ENCODE peak calls at places on chromosomes 3 and 15, in eight cellular contexts. Z, N, M, W, K, I, A and B are unnamed samples.

GRCh38 chr3:78666458-78666800 is 1101.4 kb downstream of the ROBO1 start:
- DNase-seq in Z (no peak), N (no peak), M (no peak), W (no peak), K (no peak), I (no peak), A (no peak), B (no peak)

GRCh38 chr3:81989773-81990172 is 228.3 kb upstream of the GBE1 start:
- DNase-seq in Z (no peak), N (no peak), M (no peak), W (no peak), K (no peak), I (no peak), A (no peak), B (no peak)

GRCh38 chr3:52809821-52810377 is 15.3 kb downstream of the ITIH3 start:
- DNase-seq in Z (no peak), N (no peak), M (no peak), W (no peak), K (peak), I (no peak), A (no peak), B (no peak)

GRCh38 chr3:186509423-186509822 is 34.8 kb downstream of the CRYGS start:
- DNase-seq in Z (no peak), N (no peak), M (no peak), W (no peak), K (peak), I (no peak), A (no peak), B (no peak)

GRCh38 chr3:187811580-187812250 is 66.4 kb upstream of the BCL6 start:
- DNase-seq in Z (no peak), N (no peak), M (no peak), W (no peak), K (peak), I (no peak), A (no peak), B (no peak)

GRCh38 chr3:49020335-49021212 is 1.3 kb upstream of the NDUFAF3 start:
- DNase-seq in Z (no peak), N (no peak), M (peak), W (peak), K (no peak), I (no peak), A (peak), B (no peak)

GRCh38 chr3:66751842-66752241 is 246.3 kb upstream of the KBTBD8 start:
- DNase-seq in Z (no peak), N (no peak), M (no peak), W (no peak), K (no peak), I (no peak), A (no peak), B (no peak)

GRCh38 chr3:185473290-185473815 is 25.5 kb downstream of the TMEM41A start:
- DNase-seq in Z (no peak), N (no peak), M (no peak), W (peak), K (no peak), I (no peak), A (peak), B (no peak)

GRCh38 chr3:47850803-47851417 is 48.0 kb downstream of the DHX30 start:
- DNase-seq in Z (no peak), N (no peak), M (no peak), W (no peak), K (no peak), I (no peak), A (no peak), B (no peak)

GRCh38 chr15:39591896-39592315 is 11.0 kb downstream of the THBS1 start:
- DNase-seq in Z (no peak), N (no peak), M (no peak), W (peak), K (no peak), I (no peak), A (no peak), B (no peak)

GRCh38 chr15:89822951-89823701 is 8.5 kb upstream of the ANPEP start:
- DNase-seq in Z (no peak), N (peak), M (no peak), W (no peak), K (no peak), I (no peak), A (peak), B (no peak)

GRCh38 chr15:99440551-99441426 is 125.0 kb upstream of the MEF2A start:
- DNase-seq in Z (no peak), N (no peak), M (peak), W (peak), K (no peak), I (no peak), A (no peak), B (no peak)

GRCh38 chr3:96865605-96866004 is 51.2 kb downstream of the EPHA6 start:
- DNase-seq in Z (no peak), N (no peak), M (no peak), W (no peak), K (no peak), I (no peak), A (no peak), B (no peak)

GRCh38 chr3:188157971-188158370 is 4.0 kb downstream of the LPP start:
- DNase-seq in Z (no peak), N (no peak), M (no peak), W (no peak), K (no peak), I (no peak), A (no peak), B (no peak)

GRCh38 chr15:34650177-34650576 is 66.7 kb upstream of the GOLGA8B start:
- DNase-seq in Z (no peak), N (no peak), M (no peak), W (no peak), K (no peak), I (no peak), A (peak), B (no peak)

GRCh38 chr3:43426388-43426787 is 140.0 kb downstream of the SNRK start:
- DNase-seq in Z (no peak), N (no peak), M (peak), W (no peak), K (no peak), I (peak), A (no peak), B (no peak)

GRCh38 chr15:78210349-78210717 is 24.0 kb downstream of the ACSBG1 start:
- DNase-seq in Z (no peak), N (no peak), M (peak), W (no peak), K (no peak), I (no peak), A (no peak), B (no peak)

GRCh38 chr3:196531418-196531817 is 16.3 kb upstream of the SMCO1 start:
- DNase-seq in Z (no peak), N (no peak), M (no peak), W (no peak), K (no peak), I (no peak), A (no peak), B (no peak)

GRCh38 chr15:63006032-63006878 is 36.3 kb upstream of the TPM1 start:
- DNase-seq in Z (no peak), N (no peak), M (no peak), W (no peak), K (no peak), I (no peak), A (no peak), B (no peak)

GRCh38 chr15:90812881-90813280 is 55.5 kb upstream of the FURIN start:
- DNase-seq in Z (no peak), N (no peak), M (no peak), W (no peak), K (no peak), I (no peak), A (no peak), B (no peak)

GRCh38 chr15:39243396-39243795 is 337.5 kb upstream of the THBS1 start:
- DNase-seq in Z (no peak), N (no peak), M (no peak), W (no peak), K (no peak), I (no peak), A (no peak), B (no peak)

GRCh38 chr3:167166594-167167253 is 213.4 kb downstream of the ZBBX start:
- DNase-seq in Z (no peak), N (no peak), M (no peak), W (no peak), K (no peak), I (no peak), A (no peak), B (peak)

GRCh38 chr3:63909431-63909830 is 2.8 kb downstream of the SCAANT1 start:
- DNase-seq in Z (no peak), N (no peak), M (no peak), W (no peak), K (no peak), I (no peak), A (no peak), B (no peak)

GRCh38 chr3:190180268-190180667 is 59.6 kb upstream of the P3H2 start:
- DNase-seq in Z (no peak), N (no peak), M (no peak), W (no peak), K (no peak), I (no peak), A (no peak), B (no peak)

GRCh38 chr3:55169161-55169560 is 241.3 kb upstream of the LRTM1 start:
- DNase-seq in Z (no peak), N (no peak), M (no peak), W (no peak), K (no peak), I (no peak), A (no peak), B (no peak)

GRCh38 chr15:60899322-60899966 is 329.7 kb downstream of the RORA start:
- DNase-seq in Z (no peak), N (no peak), M (no peak), W (no peak), K (peak), I (no peak), A (no peak), B (no peak)

GRCh38 chr15:82045179-82045891 is 483 bp downstream of the MEX3B start:
- DNase-seq in Z (no peak), N (peak), M (peak), W (peak), K (no peak), I (peak), A (peak), B (no peak)

GRCh38 chr3:5162102-5162501 is 25.4 kb upstream of the EDEM1 start:
- DNase-seq in Z (no peak), N (peak), M (no peak), W (peak), K (no peak), I (no peak), A (peak), B (no peak)

GRCh38 chr3:35946121-35946856 is 307.0 kb downstream of the ARPP21 start:
- DNase-seq in Z (no peak), N (peak), M (no peak), W (peak), K (no peak), I (peak), A (peak), B (no peak)

GRCh38 chr3:72008226-72008996 is 223.5 kb upstream of the PROK2 start:
- DNase-seq in Z (no peak), N (no peak), M (no peak), W (no peak), K (no peak), I (no peak), A (no peak), B (no peak)

GRCh38 chr15:61879219-61879618 is 181.0 kb downstream of the VPS13C start:
- DNase-seq in Z (no peak), N (no peak), M (no peak), W (no peak), K (peak), I (no peak), A (no peak), B (no peak)

GRCh38 chr3:101216710-101217457 is 103.5 kb downstream of the IMPG2 start:
- DNase-seq in Z (no peak), N (no peak), M (no peak), W (no peak), K (no peak), I (no peak), A (no peak), B (no peak)

GRCh38 chr3:42051384-42052131 is 39.6 kb upstream of the TRAK1 start:
- DNase-seq in Z (no peak), N (no peak), M (no peak), W (no peak), K (no peak), I (no peak), A (no peak), B (no peak)

GRCh38 chr15:57698243-57698642 is 8.3 kb upstream of the POLR2M start:
- DNase-seq in Z (no peak), N (no peak), M (no peak), W (no peak), K (no peak), I (no peak), A (no peak), B (no peak)

GRCh38 chr3:150823277-150823676 is 60.3 kb upstream of the SIAH2 start:
- DNase-seq in Z (no peak), N (no peak), M (no peak), W (no peak), K (no peak), I (no peak), A (no peak), B (no peak)

GRCh38 chr15:34721802-34722795 is 32.7 kb downstream of the GJD2 start:
- DNase-seq in Z (no peak), N (no peak), M (no peak), W (peak), K (no peak), I (peak), A (no peak), B (no peak)

GRCh38 chr3:31946484-31947081 is 34.5 kb downstream of the OSBPL10 start:
- DNase-seq in Z (no peak), N (no peak), M (no peak), W (no peak), K (no peak), I (no peak), A (no peak), B (no peak)

GRCh38 chr3:15623535-15624450 is 22.2 kb downstream of the BTD start:
- DNase-seq in Z (no peak), N (no peak), M (no peak), W (no peak), K (no peak), I (no peak), A (no peak), B (no peak)

GRCh38 chr15:23686466-23687142 is 501 bp downstream of the NDN start:
- DNase-seq in Z (no peak), N (no peak), M (no peak), W (no peak), K (no peak), I (no peak), A (no peak), B (no peak)